ENCODE peak calls at places on chromosomes 4 and X, in four cellular contexts. One of them, this sample, is unnamed.

GRCh38 chr4:147596377-147596776 is 20.8 kb upstream of the TMEM184C start:
- DNase-seq in A549: no peak
- DNase-seq in lower leg skin: no peak
- DNase-seq in Peyer's patch: no peak
- DNase-seq in this sample: no peak

GRCh38 chrX:9357500-9358139 is 107.2 kb upstream of the TBL1X start:
- DNase-seq in Peyer's patch: no peak
- DNase-seq in lower leg skin: no peak
- DNase-seq in A549: no peak
- DNase-seq in this sample: no peak

GRCh38 chrX:3938587-3938986 is 225.1 kb upstream of the PRKX start:
- DNase-seq in lower leg skin: no peak
- DNase-seq in Peyer's patch: no peak
- DNase-seq in A549: no peak
- DNase-seq in this sample: no peak

GRCh38 chrX:139691843-139692505 is 16.0 kb downstream of the MCF2 start:
- DNase-seq in Peyer's patch: no peak
- DNase-seq in A549: peak; percentile 8
- DNase-seq in lower leg skin: no peak
- DNase-seq in this sample: no peak

GRCh38 chr4:167021545-167022155 is 212.6 kb downstream of the SPOCK3 start:
- DNase-seq in lower leg skin: peak; percentile 44
- DNase-seq in Peyer's patch: peak; percentile 31
- DNase-seq in A549: peak; percentile 62
- DNase-seq in this sample: no peak

GRCh38 chr4:37383579-37384229 is 139.2 kb downstream of the NWD2 start:
- DNase-seq in lower leg skin: no peak
- DNase-seq in A549: peak; percentile 14
- DNase-seq in Peyer's patch: no peak
- DNase-seq in this sample: peak; percentile 1

GRCh38 chr4:3045500-3045850 is 28.9 kb downstream of the HTT-AS start:
- DNase-seq in Peyer's patch: peak; percentile 77
- DNase-seq in A549: peak; percentile 48
- DNase-seq in lower leg skin: no peak
- DNase-seq in this sample: no peak

GRCh38 chr4:75779059-75779757 is 54.8 kb downstream of the USO1 start:
- DNase-seq in lower leg skin: no peak
- DNase-seq in Peyer's patch: no peak
- DNase-seq in A549: no peak
- DNase-seq in this sample: no peak

GRCh38 chr4:56958111-56958517 is 19.3 kb downstream of the NOA1 start:
- DNase-seq in Peyer's patch: no peak
- DNase-seq in A549: peak; percentile 13
- DNase-seq in lower leg skin: peak; percentile 89
- DNase-seq in this sample: peak; percentile 9

GRCh38 chr4:91527056-91527455 is 776.7 kb upstream of the GRID2 start:
- DNase-seq in lower leg skin: no peak
- DNase-seq in Peyer's patch: no peak
- DNase-seq in A549: no peak
- DNase-seq in this sample: no peak

GRCh38 chrX:136608295-136608933 is 39.5 kb upstream of the CD40LG start:
- DNase-seq in Peyer's patch: peak; percentile 33
- DNase-seq in A549: peak; percentile 32
- DNase-seq in lower leg skin: peak; percentile 12
- DNase-seq in this sample: no peak

GRCh38 chrX:19332983-19333382 is 10.7 kb upstream of the PDHA1 start:
- DNase-seq in A549: no peak
- DNase-seq in Peyer's patch: no peak
- DNase-seq in lower leg skin: no peak
- DNase-seq in this sample: no peak

GRCh38 chr4:36243355-36244256 is 708 bp downstream of the ARAP2 start:
- DNase-seq in lower leg skin: no peak
- DNase-seq in Peyer's patch: peak; percentile 53
- DNase-seq in A549: peak; percentile 3
- DNase-seq in this sample: peak; percentile 19

GRCh38 chr4:150579591-150580234 is 2.2 kb upstream of the MAB21L2 start:
- DNase-seq in A549: no peak
- DNase-seq in Peyer's patch: no peak
- DNase-seq in lower leg skin: no peak
- DNase-seq in this sample: no peak

GRCh38 chrX:68084765-68085164 is 348.5 kb downstream of the OPHN1 start:
- DNase-seq in A549: no peak
- DNase-seq in lower leg skin: peak; percentile 20
- DNase-seq in Peyer's patch: no peak
- DNase-seq in this sample: no peak

GRCh38 chrX:23822397-23822796 is 39.4 kb downstream of the SAT1 start:
- DNase-seq in Peyer's patch: no peak
- DNase-seq in lower leg skin: no peak
- DNase-seq in A549: peak; percentile 74
- DNase-seq in this sample: no peak

GRCh38 chrX:39652336-39652735 is 445.4 kb downstream of the BCOR start:
- DNase-seq in lower leg skin: no peak
- DNase-seq in Peyer's patch: no peak
- DNase-seq in A549: peak; percentile 29
- DNase-seq in this sample: no peak

GRCh38 chr4:94208918-94209317 is 1.3 kb downstream of the SMARCAD1 start:
- DNase-seq in lower leg skin: no peak
- DNase-seq in A549: no peak
- DNase-seq in Peyer's patch: no peak
- DNase-seq in this sample: no peak

GRCh38 chrX:13798184-13798583 is 18.7 kb downstream of the GPM6B start:
- DNase-seq in A549: no peak
- DNase-seq in lower leg skin: no peak
- DNase-seq in Peyer's patch: no peak
- DNase-seq in this sample: no peak

GRCh38 chr4:52713456-52713937 is 37.7 kb downstream of the ERVMER34-1 start:
- DNase-seq in A549: no peak
- DNase-seq in Peyer's patch: no peak
- DNase-seq in lower leg skin: no peak
- DNase-seq in this sample: no peak

DNA sequence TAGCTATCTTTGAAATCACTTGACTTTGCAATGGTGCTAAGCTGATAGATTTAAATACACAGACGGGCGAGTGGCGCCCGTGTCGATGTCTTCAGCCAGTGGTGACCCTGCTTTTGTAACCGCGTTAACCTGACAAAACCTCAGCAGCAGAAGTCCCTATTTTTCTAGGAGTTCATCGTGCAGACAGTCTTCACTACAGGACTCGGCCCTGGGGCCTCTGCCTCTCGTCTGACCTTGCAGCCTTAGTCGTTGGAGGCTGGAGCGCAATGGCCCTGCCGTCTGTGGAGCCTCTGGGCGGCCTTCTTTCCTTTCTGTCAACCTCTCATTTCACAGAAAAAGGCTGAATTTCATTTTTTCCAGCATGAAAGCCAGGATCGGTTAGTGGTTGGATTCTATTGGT is 57.9 kb downstream of the CPLX1 start:
- DNase-seq in Peyer's patch: no peak
- DNase-seq in A549: no peak
- DNase-seq in lower leg skin: no peak
- DNase-seq in this sample: no peak
- TF ChIP-seq POLR2A in Peyer's patch: no peak
- TF ChIP-seq POLR2A in A549: no peak
- TF ChIP-seq POLR2A in lower leg skin: no peak
- TF ChIP-seq POLR2A in this sample: no peak

DNA sequence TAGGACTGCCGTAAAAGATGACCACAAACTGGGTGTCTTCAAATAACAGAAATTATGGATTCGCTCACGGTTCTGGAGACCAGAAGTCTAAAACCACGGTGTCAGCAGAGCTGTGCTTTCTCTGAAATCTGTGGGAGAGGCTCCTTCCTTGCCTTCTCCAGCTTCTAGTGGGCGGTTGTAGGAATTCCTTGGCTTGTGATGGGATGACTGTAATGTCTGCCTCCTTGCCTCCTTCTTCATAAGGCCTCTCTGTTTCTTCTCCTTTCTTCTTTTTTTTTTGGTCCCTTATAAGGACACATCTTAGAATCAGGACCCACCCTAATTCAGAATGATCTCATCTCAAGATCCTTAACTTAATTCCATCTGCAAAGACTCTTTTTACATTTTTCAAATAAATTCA is 186.8 kb downstream of the STK32B start:
- DNase-seq in Peyer's patch: no peak
- DNase-seq in A549: no peak
- DNase-seq in lower leg skin: no peak
- DNase-seq in this sample: no peak
- TF ChIP-seq POLR2A in Peyer's patch: no peak
- TF ChIP-seq POLR2A in A549: no peak
- TF ChIP-seq POLR2A in lower leg skin: no peak
- TF ChIP-seq POLR2A in this sample: no peak

GRCh38 chrX:119817130-119817690 is 25.8 kb upstream of the RPL39 start:
- DNase-seq in A549: no peak
- DNase-seq in lower leg skin: no peak
- DNase-seq in Peyer's patch: no peak
- DNase-seq in this sample: no peak

DNA sequence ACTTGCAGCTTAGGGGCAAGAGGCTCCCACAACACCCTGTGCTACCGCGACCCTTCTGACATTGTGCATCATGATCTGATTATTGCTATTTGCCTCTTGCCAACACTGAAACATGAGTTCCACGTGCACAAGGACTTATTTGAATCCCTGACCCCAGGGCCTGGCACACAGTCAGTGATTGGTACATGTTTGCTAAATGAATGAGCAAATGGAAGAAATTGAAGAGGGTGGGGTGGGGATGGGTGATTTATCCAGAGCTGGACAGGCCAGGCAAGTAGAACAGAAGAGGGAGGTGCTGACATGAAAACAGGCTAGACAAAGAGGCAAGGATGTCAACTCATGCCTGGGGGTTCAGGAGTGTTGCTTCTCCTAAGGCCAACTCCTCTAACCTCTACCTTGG is 24.9 kb upstream of the RPL39 start:
- DNase-seq in Peyer's patch: no peak
- DNase-seq in lower leg skin: peak; percentile 21
- DNase-seq in A549: no peak
- DNase-seq in this sample: no peak
- TF ChIP-seq POLR2A in Peyer's patch: no peak
- TF ChIP-seq POLR2A in lower leg skin: no peak
- TF ChIP-seq POLR2A in A549: no peak
- TF ChIP-seq POLR2A in this sample: no peak

GRCh38 chr4:152936446-152937279 is 540 bp downstream of the FHDC1 start:
- DNase-seq in lower leg skin: no peak
- DNase-seq in A549: peak; percentile 18
- DNase-seq in Peyer's patch: no peak
- DNase-seq in this sample: peak; percentile 38

GRCh38 chr4:152937535-152938236 is 1.6 kb downstream of the FHDC1 start:
- DNase-seq in lower leg skin: no peak
- DNase-seq in A549: peak; percentile 14
- DNase-seq in Peyer's patch: no peak
- DNase-seq in this sample: peak; percentile 31

GRCh38 chr4:152935138-152935537 is 985 bp upstream of the FHDC1 start:
- DNase-seq in lower leg skin: no peak
- DNase-seq in A549: peak; percentile 30
- DNase-seq in Peyer's patch: no peak
- DNase-seq in this sample: no peak

GRCh38 chr4:152937280-152937534 is 1.1 kb downstream of the FHDC1 start:
- DNase-seq in lower leg skin: no peak
- DNase-seq in Peyer's patch: no peak
- DNase-seq in A549: no peak
- DNase-seq in this sample: no peak

DNA sequence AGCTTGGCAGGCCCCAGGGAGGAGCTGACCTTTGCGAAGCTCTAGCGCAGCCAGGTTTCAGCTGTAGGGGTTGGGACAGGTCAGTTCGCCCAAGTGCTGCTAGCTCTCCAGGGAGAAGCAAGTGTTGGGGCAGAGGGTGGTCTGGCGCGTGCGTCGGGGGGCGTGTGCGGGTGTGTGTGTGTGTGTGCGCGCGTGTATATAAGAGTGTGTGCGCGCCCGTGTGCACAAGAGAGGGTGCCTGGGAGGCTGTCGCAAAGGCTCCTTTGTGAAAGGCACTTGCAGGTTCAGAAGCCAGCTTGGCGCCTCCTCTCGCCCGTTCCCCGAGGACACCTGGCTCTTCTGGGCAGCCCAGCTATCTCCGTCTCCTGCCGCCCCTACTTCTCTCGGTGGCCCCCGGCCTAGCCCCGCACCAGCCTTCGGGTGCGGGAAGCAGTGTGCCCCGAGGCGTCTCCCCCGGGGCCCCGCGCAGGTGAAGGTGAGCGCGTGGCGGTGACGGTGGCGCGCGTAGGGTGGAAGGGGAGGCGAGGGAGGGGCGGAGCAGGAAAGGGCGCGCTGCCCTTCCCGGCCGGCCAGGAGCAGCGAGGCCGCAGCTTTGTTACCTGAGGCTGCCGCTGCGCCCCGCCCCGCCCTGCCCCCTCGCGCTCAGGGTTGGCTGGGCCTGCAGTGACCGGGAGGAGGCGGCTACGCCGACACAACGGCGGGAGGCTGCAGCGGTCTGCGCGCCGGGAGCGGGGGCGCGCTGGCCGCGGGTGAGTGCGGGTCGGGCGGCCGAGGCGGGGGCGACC is at the start of gene FHDC1:
- DNase-seq in A549: peak; percentile 35
- DNase-seq in Peyer's patch: no peak
- DNase-seq in lower leg skin: no peak
- DNase-seq in this sample: peak; percentile 55
- TF ChIP-seq POLR2A in A549: no peak
- TF ChIP-seq POLR2A in Peyer's patch: peak; percentile 87
- TF ChIP-seq POLR2A in lower leg skin: no peak
- TF ChIP-seq POLR2A in this sample: no peak

DNA sequence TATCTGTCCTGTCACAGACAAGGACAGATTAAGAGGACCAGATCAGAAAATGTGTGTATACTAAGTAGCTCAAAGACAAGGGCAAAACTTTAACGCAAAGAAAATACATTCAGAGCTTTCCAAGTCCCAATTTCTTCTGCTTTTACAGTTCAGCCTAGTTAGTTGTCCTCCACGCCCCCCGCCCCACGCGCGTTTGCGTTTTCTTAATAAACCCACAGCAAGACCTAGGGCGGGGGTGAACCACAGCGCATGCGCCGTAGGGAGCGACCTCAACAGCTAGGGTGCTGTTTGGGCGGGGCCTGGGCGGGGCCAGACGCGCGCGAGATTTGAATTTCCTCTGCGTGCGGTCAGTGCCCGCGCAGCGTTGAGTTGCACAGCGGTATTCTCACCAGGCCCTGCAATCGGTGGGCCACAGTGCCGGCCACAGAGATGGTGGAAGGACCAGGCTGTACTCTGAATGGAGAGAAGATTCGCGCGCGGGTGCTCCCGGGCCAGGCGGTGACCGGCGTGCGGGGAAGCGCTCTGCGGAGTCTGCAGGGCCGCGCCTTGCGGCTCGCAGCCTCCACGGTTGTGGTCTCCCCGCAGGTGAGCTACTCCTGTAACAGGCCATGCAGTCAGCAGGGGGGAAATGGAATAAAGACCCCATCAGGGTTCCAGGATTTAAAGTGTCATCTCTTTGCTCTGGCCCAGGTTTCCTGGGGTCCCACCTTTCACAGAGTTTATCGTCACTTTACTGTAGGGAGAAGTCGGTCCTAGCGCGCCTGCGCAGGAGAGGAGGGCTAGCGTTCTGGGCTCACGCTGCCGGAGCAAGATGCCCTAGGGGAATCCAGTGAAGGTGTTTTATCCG is at the start of gene NEIL3:
- DNase-seq in A549: peak; percentile 91
- DNase-seq in Peyer's patch: peak; percentile 83
- DNase-seq in lower leg skin: peak; percentile 79
- DNase-seq in this sample: peak; percentile 55
- TF ChIP-seq POLR2A in A549: no peak
- TF ChIP-seq POLR2A in Peyer's patch: no peak
- TF ChIP-seq POLR2A in lower leg skin: no peak
- TF ChIP-seq POLR2A in this sample: peak; percentile 68

This sample was measured in H54.